ENCODE peak calls at places on chromosomes 7 and 10, in ten cellular contexts. One of them, this sample, is unnamed.

GRCh38 chr7:90570373-90570959 is 25.7 kb upstream of the CDK14 start:
- DNase-seq in HL-60: no peak
- DNase-seq in amniotic stem cell: no peak
- DNase-seq in AG08395: peak
- DNase-seq in retina: peak
- DNase-seq in C1 segment of cervical spinal cord: no peak
- DNase-seq in Calu3: no peak
- DNase-seq in stimulated activated CD8-positive, alpha-beta memory T cell treated with anti-CD3 and anti-CD28 coated beads, Interleukin-12 subunit alpha, Interleukin-12 subunit beta, amount 100 ng/mL, for 4 hours: no peak
- DNase-seq in stimulated activated CD4-positive, alpha-beta T cell treated with anti-CD3 and anti-CD28 coated beads, TNF-alpha, amount 100 ng/mL, for 4 hours: no peak
- DNase-seq in RWPE1: no peak
- DNase-seq in this sample: no peak

GRCh38 chr7:73329861-73330581 is 2.1 kb downstream of the FKBP6 start:
- DNase-seq in AG08395: peak
- DNase-seq in retina: no peak
- DNase-seq in stimulated activated CD8-positive, alpha-beta memory T cell treated with anti-CD3 and anti-CD28 coated beads, Interleukin-12 subunit alpha, Interleukin-12 subunit beta, amount 100 ng/mL, for 4 hours: no peak
- DNase-seq in HL-60: no peak
- DNase-seq in C1 segment of cervical spinal cord: no peak
- DNase-seq in Calu3: no peak
- DNase-seq in stimulated activated CD4-positive, alpha-beta T cell treated with anti-CD3 and anti-CD28 coated beads, TNF-alpha, amount 100 ng/mL, for 4 hours: no peak
- DNase-seq in RWPE1: no peak
- DNase-seq in amniotic stem cell: no peak
- DNase-seq in this sample: no peak

GRCh38 chr10:133260895-133261725 is 15.6 kb downstream of the ADAM8 start:
- DNase-seq in AG08395: peak
- DNase-seq in HL-60: peak
- DNase-seq in amniotic stem cell: no peak
- DNase-seq in Calu3: peak
- DNase-seq in C1 segment of cervical spinal cord: no peak
- DNase-seq in stimulated activated CD4-positive, alpha-beta T cell treated with anti-CD3 and anti-CD28 coated beads, TNF-alpha, amount 100 ng/mL, for 4 hours: no peak
- DNase-seq in stimulated activated CD8-positive, alpha-beta memory T cell treated with anti-CD3 and anti-CD28 coated beads, Interleukin-12 subunit alpha, Interleukin-12 subunit beta, amount 100 ng/mL, for 4 hours: peak
- DNase-seq in retina: peak
- DNase-seq in RWPE1: peak
- DNase-seq in this sample: no peak

GRCh38 chr7:137508437-137509175 is 165.1 kb upstream of the PTN start:
- DNase-seq in amniotic stem cell: peak
- DNase-seq in RWPE1: peak
- DNase-seq in Calu3: no peak
- DNase-seq in stimulated activated CD8-positive, alpha-beta memory T cell treated with anti-CD3 and anti-CD28 coated beads, Interleukin-12 subunit alpha, Interleukin-12 subunit beta, amount 100 ng/mL, for 4 hours: no peak
- DNase-seq in stimulated activated CD4-positive, alpha-beta T cell treated with anti-CD3 and anti-CD28 coated beads, TNF-alpha, amount 100 ng/mL, for 4 hours: no peak
- DNase-seq in HL-60: no peak
- DNase-seq in C1 segment of cervical spinal cord: no peak
- DNase-seq in AG08395: peak
- DNase-seq in retina: no peak
- DNase-seq in this sample: no peak

GRCh38 chr10:133257489-133258065 is 19.1 kb downstream of the ADAM8 start:
- DNase-seq in C1 segment of cervical spinal cord: no peak
- DNase-seq in retina: no peak
- DNase-seq in AG08395: no peak
- DNase-seq in stimulated activated CD8-positive, alpha-beta memory T cell treated with anti-CD3 and anti-CD28 coated beads, Interleukin-12 subunit alpha, Interleukin-12 subunit beta, amount 100 ng/mL, for 4 hours: no peak
- DNase-seq in HL-60: peak
- DNase-seq in stimulated activated CD4-positive, alpha-beta T cell treated with anti-CD3 and anti-CD28 coated beads, TNF-alpha, amount 100 ng/mL, for 4 hours: no peak
- DNase-seq in Calu3: peak
- DNase-seq in RWPE1: no peak
- DNase-seq in amniotic stem cell: no peak
- DNase-seq in this sample: no peak

GRCh38 chr10:70843776-70844489 is 28.2 kb downstream of the SGPL1 start:
- DNase-seq in Calu3: no peak
- DNase-seq in amniotic stem cell: no peak
- DNase-seq in AG08395: no peak
- DNase-seq in RWPE1: no peak
- DNase-seq in HL-60: no peak
- DNase-seq in retina: no peak
- DNase-seq in C1 segment of cervical spinal cord: no peak
- DNase-seq in stimulated activated CD4-positive, alpha-beta T cell treated with anti-CD3 and anti-CD28 coated beads, TNF-alpha, amount 100 ng/mL, for 4 hours: no peak
- DNase-seq in stimulated activated CD8-positive, alpha-beta memory T cell treated with anti-CD3 and anti-CD28 coated beads, Interleukin-12 subunit alpha, Interleukin-12 subunit beta, amount 100 ng/mL, for 4 hours: no peak
- DNase-seq in this sample: no peak

GRCh38 chr10:6176691-6177231 is 26.0 kb upstream of the PFKFB3 start:
- DNase-seq in stimulated activated CD4-positive, alpha-beta T cell treated with anti-CD3 and anti-CD28 coated beads, TNF-alpha, amount 100 ng/mL, for 4 hours: no peak
- DNase-seq in RWPE1: no peak
- DNase-seq in C1 segment of cervical spinal cord: peak
- DNase-seq in Calu3: no peak
- DNase-seq in stimulated activated CD8-positive, alpha-beta memory T cell treated with anti-CD3 and anti-CD28 coated beads, Interleukin-12 subunit alpha, Interleukin-12 subunit beta, amount 100 ng/mL, for 4 hours: no peak
- DNase-seq in AG08395: no peak
- DNase-seq in amniotic stem cell: no peak
- DNase-seq in retina: no peak
- DNase-seq in HL-60: no peak
- DNase-seq in this sample: no peak

GRCh38 chr10:76868088-76868949 is 769.3 kb downstream of the KCNMA1 start:
- DNase-seq in AG08395: peak
- DNase-seq in amniotic stem cell: no peak
- DNase-seq in C1 segment of cervical spinal cord: no peak
- DNase-seq in stimulated activated CD8-positive, alpha-beta memory T cell treated with anti-CD3 and anti-CD28 coated beads, Interleukin-12 subunit alpha, Interleukin-12 subunit beta, amount 100 ng/mL, for 4 hours: no peak
- DNase-seq in stimulated activated CD4-positive, alpha-beta T cell treated with anti-CD3 and anti-CD28 coated beads, TNF-alpha, amount 100 ng/mL, for 4 hours: no peak
- DNase-seq in RWPE1: no peak
- DNase-seq in Calu3: no peak
- DNase-seq in HL-60: no peak
- DNase-seq in retina: no peak
- DNase-seq in this sample: no peak

GRCh38 chr7:154427527-154427926 is 375.3 kb downstream of the DPP6 start:
- DNase-seq in AG08395: no peak
- DNase-seq in Calu3: no peak
- DNase-seq in stimulated activated CD8-positive, alpha-beta memory T cell treated with anti-CD3 and anti-CD28 coated beads, Interleukin-12 subunit alpha, Interleukin-12 subunit beta, amount 100 ng/mL, for 4 hours: no peak
- DNase-seq in C1 segment of cervical spinal cord: peak
- DNase-seq in stimulated activated CD4-positive, alpha-beta T cell treated with anti-CD3 and anti-CD28 coated beads, TNF-alpha, amount 100 ng/mL, for 4 hours: no peak
- DNase-seq in HL-60: no peak
- DNase-seq in RWPE1: no peak
- DNase-seq in retina: no peak
- DNase-seq in amniotic stem cell: no peak
- DNase-seq in this sample: no peak